ENCODE peak calls at places on chromosomes 3 and 15, in six cellular contexts. J is neuronal stem cell, Z is GM23248, K is endodermal cell, E is NT2/D1, Y is colonic mucosa. A is an unnamed sample. For H3K36me3 and H3K27me3, the result is how much of the 10 kb centered on the place peaks cover.

GRCh38 chr3:139289866-139290524 is 53.8 kb upstream of the MRPS22 start:
- DNase-seq in J (no peak), Z (no peak), K (no peak), E (no peak), Y (no peak), A (no peak)

GRCh38 chr15:45948226-45948625 is 313.4 kb downstream of the SQOR start:
- DNase-seq in J (no peak), Z (no peak), K (peak), E (peak), Y (no peak), A (no peak)

GRCh38 chr3:49719214-49719884 is at the start of gene AMIGO3:
- DNase-seq in J (peak), Z (peak), K (peak), E (peak), Y (peak), A (peak)

GRCh38 chr15:34436126-34436955 is 1.3 kb downstream of the GOLGA8A start:
- DNase-seq in J (no peak), Z (peak), K (peak), E (no peak), Y (no peak), A (peak)

GRCh38 chr15:56017920-56018319 is 24.5 kb upstream of the NEDD4 start:
- DNase-seq in J (no peak), Z (no peak), K (no peak), E (no peak), Y (no peak), A (peak)

GRCh38 chr3:99774467-99774866 is 43.2 kb upstream of the CMSS1 start:
- DNase-seq in J (no peak), Z (peak), K (no peak), E (no peak), Y (no peak), A (peak)

GRCh38 chr3:150057227-150057626 is 86.5 kb upstream of the PFN2 start:
- DNase-seq in J (no peak), Z (no peak), K (no peak), E (no peak), Y (no peak), A (no peak)

GRCh38 chr3:72143970-72144717 is 359.2 kb upstream of the PROK2 start:
- DNase-seq in J (no peak), Z (no peak), K (no peak), E (no peak), Y (no peak), A (no peak)

GRCh38 chr3:23292432-23292831 is 89.3 kb downstream of the UBE2E2 start:
- DNase-seq in J (no peak), Z (no peak), K (no peak), E (no peak), Y (no peak), A (no peak)

GRCh38 chr3:172520332-172520831 is 2.8 kb downstream of the TNFSF10 start:
- DNase-seq in J (no peak), Z (peak), K (no peak), E (no peak), Y (peak), A (peak)

GRCh38 chr3:100106531-100107155 is 7.7 kb downstream of the FILIP1L start:
- DNase-seq in J (no peak), Z (no peak), K (no peak), E (no peak), Y (no peak), A (peak)

GRCh38 chr3:34352932-34353331 is 554.5 kb downstream of the PDCD6IP start:
- DNase-seq in J (no peak), Z (no peak), K (no peak), E (no peak), Y (no peak), A (no peak)

GRCh38 chr3:162073422-162073821 is 576.8 kb downstream of the OTOL1 start:
- DNase-seq in J (no peak), Z (no peak), K (no peak), E (no peak), Y (no peak), A (no peak)

GRCh38 chr3:161371441-161372320 is at the start of gene SPTSSB:
- DNase-seq in J (peak), Z (peak), K (peak), E (peak), Y (peak), A (peak)

GRCh38 chr3:24640330-24640877 is 145.8 kb upstream of the THRB start:
- DNase-seq in J (no peak), Z (peak), K (no peak), E (peak), Y (peak), A (peak)

GRCh38 chr3:111548060-111548459 is 6.1 kb downstream of the CD96 start:
- DNase-seq in J (no peak), Z (peak), K (no peak), E (no peak), Y (no peak), A (no peak)

GRCh38 chr3:29525254-29525881 is 244.5 kb downstream of the RBMS3 start:
- DNase-seq in J (no peak), Z (peak), K (no peak), E (no peak), Y (peak), A (peak)

GRCh38 chr3:196821806-196822355 is 45.8 kb upstream of the SENP5 start:
- DNase-seq in J (no peak), Z (no peak), K (no peak), E (no peak), Y (no peak), A (no peak)

GRCh38 chr3:71658131-71658530 is 67.1 kb downstream of the EIF4E3 start:
- DNase-seq in J (no peak), Z (peak), K (no peak), E (no peak), Y (peak), A (peak)

GRCh38 chr15:82599862-82600261 is 47.3 kb downstream of the CPEB1 start:
- DNase-seq in J (no peak), Z (no peak), K (no peak), E (no peak), Y (no peak), A (no peak)

GRCh38 chr3:50587806-50588758 is 18.8 kb downstream of the HEMK1 start:
- DNase-seq in J (no peak), Z (peak), K (no peak), E (no peak), Y (no peak), A (no peak)

GRCh38 chr15:37096878-37097568 is 3.3 kb downstream of the MEIS2 start:
- DNase-seq in J (peak), Z (peak), K (peak), E (no peak), Y (no peak), A (no peak)

GRCh38 chr3:171417813-171418212 is 42.4 kb downstream of the TNIK start:
- DNase-seq in J (no peak), Z (peak), K (no peak), E (no peak), Y (no peak), A (peak)

GRCh38 chr3:10198761-10199688 is 34.3 kb downstream of the IRAK2 start:
- DNase-seq in J (no peak), Z (peak), K (no peak), E (no peak), Y (peak), A (peak)

GRCh38 chr3:99678023-99678422 is 39.6 kb downstream of the COL8A1 start:
- DNase-seq in J (no peak), Z (peak), K (no peak), E (no peak), Y (no peak), A (peak)

GRCh38 chr3:62607287-62608029 is 234.1 kb upstream of the FEZF2 start:
- DNase-seq in J (no peak), Z (peak), K (no peak), E (no peak), Y (no peak), A (peak)

GRCh38 chr15:74866090-74866489 is 7.1 kb downstream of the SCAMP2 start:
- DNase-seq in J (no peak), Z (peak), K (no peak), E (no peak), Y (no peak), A (peak)

GRCh38 chr15:56320861-56321260 is 44.4 kb upstream of the TEX9 start:
- DNase-seq in J (no peak), Z (peak), K (no peak), E (no peak), Y (no peak), A (no peak)

GRCh38 chr15:40067921-40068624 is 29.1 kb upstream of the SRP14 start:
- DNase-seq in J (no peak), Z (no peak), K (peak), E (no peak), Y (no peak), A (no peak)

GRCh38 chr3:112101946-112102345 is 15.8 kb downstream of the C3orf52 start:
- DNase-seq in J (no peak), Z (peak), K (no peak), E (no peak), Y (no peak), A (peak)

GRCh38 chr3:12303532-12303931 is 14.7 kb downstream of the PPARG start:
- DNase-seq in J (no peak), Z (peak), K (no peak), E (no peak), Y (no peak), A (peak)

GRCh38 chr3:126127904-126128303 is 44.0 kb upstream of the SLC41A3 start:
- DNase-seq in J (no peak), Z (no peak), K (peak), E (no peak), Y (peak), A (no peak)

GRCh38 chr3:25782938-25783660 is at the start of gene NGLY1:
- DNase-seq in J (peak), Z (peak), K (peak), E (peak), Y (peak), A (peak)

GRCh38 chr3:414063-414462 is 217.5 kb downstream of the CHL1 start:
- DNase-seq in J (no peak), Z (peak), K (no peak), E (no peak), Y (no peak), A (peak)

GRCh38 chr3:13352621-13353131 is 67.4 kb downstream of the NUP210 start:
- DNase-seq in J (no peak), Z (peak), K (no peak), E (no peak), Y (no peak), A (peak)

GRCh38 chr15:75640483-75641175 is 605 bp upstream of the IMP3 start:
- DNase-seq in J (no peak), Z (peak), K (no peak), E (no peak), Y (no peak), A (peak)

GRCh38 chr15:90836296-90836871 is 32.0 kb upstream of the FURIN start:
- DNase-seq in J (no peak), Z (peak), K (peak), E (no peak), Y (no peak), A (peak)

GRCh38 chr3:115396801-115397200 is 226.5 kb upstream of the GAP43 start:
- DNase-seq in J (no peak), Z (no peak), K (no peak), E (no peak), Y (no peak), A (no peak)
- H3K36me3 ChIP-seq in J (under half), Z (under half), K (under half), E (under half), Y (under half), A (under half)

DNA sequence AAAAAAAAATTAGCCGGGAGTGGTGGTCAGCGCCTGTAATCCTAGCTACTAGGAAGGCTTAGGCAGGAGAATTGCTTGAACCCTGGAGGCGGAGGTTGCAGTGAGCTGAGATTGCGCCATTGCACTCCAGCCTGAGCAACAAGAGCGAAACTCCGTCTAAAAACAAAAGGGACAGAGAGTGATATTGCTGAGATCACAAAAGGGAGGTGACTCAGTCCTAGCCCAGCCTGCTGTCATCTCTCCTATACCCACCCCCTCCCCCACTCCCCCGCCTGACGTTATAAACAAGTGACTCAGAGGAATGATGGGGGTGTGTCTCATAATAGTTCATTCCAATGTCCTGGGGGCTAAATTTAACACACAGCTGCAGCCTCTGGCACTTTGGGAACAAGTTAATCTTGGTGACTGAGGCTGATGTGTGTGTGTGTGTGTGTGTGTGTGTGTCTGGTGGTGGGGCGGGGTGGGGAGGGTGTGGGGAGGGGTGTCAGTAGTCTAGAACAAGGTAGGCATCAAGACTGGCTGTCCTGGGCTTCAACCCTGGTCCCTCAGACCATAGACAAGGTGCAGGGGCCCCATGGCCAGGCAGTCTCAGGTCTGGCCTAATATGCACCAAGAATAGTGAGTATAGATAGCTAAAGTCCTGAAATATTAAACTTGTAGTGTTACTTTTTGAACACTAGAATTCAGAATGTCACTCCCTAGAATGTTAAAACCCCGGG is 1.3 kb upstream of the KLHL40 start:
- DNase-seq in J (no peak), Z (peak), K (no peak), E (peak), Y (peak), A (peak)
- H3K9ac ChIP-seq in J (no peak), Z (no peak), K (no peak), E (no peak), Y (no peak), A (no peak)

DNA sequence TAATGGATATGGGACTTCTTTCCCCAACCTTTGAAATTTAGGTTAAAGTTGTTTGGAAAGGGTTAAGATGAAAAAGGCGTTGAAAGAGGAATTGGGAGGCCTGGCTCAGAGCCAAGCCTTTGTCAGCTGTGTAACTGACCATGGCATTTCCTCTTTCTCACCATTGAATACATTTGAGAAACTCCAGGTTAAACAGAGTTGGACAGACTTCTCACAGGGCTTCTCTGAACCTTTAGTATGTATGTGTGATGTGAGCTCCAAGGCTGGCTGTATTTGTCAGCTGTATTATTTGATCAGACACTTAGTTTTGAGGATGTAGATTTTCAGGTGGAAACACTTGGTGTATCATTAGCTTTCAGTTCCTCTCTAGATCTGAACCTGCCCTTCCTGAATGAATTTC is 136.4 kb upstream of the GOLGA6L4 start:
- DNase-seq in J (no peak), Z (no peak), K (no peak), E (no peak), Y (no peak), A (peak)
- H3K27me3 ChIP-seq in J (under half), Z (under half), K (under half), E (under half), Y (under half), A (under half)

GRCh38 chr15:59659366-59659765 is 2.1 kb upstream of the GTF2A2 start:
- DNase-seq in J (no peak), Z (no peak), K (no peak), E (no peak), Y (no peak), A (no peak)

GRCh38 chr15:59657635-59658125 is 365 bp upstream of the GTF2A2 start:
- DNase-seq in J (no peak), Z (no peak), K (no peak), E (no peak), Y (peak), A (no peak)

GRCh38 chr15:59656935-59657634 is at the start of gene GTF2A2:
- DNase-seq in J (peak), Z (peak), K (peak), E (peak), Y (peak), A (peak)

GRCh38 chr15:59649603-59650002 is 7.7 kb downstream of the GTF2A2 start:
- DNase-seq in J (no peak), Z (no peak), K (no peak), E (no peak), Y (no peak), A (no peak)

DNA sequence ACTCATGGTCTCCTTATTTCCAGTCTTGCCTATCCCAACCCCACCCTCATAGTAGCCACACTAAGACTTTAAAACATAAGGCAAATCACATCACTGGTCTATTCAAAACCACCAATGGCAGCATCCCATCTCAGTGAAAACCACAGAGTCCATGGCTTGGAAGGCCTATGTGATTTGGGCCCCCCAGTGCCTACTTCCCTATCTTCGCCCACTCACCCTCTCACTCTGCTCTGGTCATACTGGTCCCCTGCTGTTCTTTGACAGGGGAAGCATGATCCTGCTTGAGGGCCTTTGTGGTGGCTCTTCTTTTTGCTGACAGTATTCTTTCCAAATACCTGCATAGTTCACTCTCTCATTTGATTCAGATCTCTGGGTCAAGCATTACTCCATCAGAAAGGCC is 3.3 kb downstream of the GTF2A2 start:
- DNase-seq in J (no peak), Z (no peak), K (no peak), E (no peak), Y (no peak), A (no peak)
- H3K36me3 ChIP-seq in J (half or more), Z (under half), K (half or more), E (half or more), Y (under half), A (under half)

GRCh38 chr3:178084938-178085816 is 451.1 kb upstream of the KCNMB2 start:
- DNase-seq in J (peak), Z (peak), K (peak), E (peak), Y (peak), A (peak)
- H3K9ac ChIP-seq in J (no peak), Z (no peak), K (peak), E (no peak), Y (no peak), A (no peak)

DNA sequence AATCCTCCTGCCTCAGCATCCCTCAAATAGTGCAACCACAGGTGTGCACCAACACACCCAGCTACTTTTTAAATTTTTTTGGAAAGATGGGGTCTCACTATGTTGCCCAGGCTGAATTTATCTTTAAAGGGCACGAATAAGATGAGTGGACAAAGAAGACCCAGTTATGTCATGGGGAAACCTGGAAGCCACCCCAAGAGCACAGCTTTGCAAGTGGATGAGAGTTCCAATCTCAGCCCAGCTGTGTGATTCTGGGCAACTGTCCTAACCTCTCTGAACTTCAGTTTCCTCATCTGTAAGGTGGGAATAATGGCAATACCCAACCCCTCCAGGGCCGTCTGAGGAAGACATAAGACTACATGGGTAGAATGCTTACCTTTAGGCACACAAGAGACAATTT is 32.2 kb downstream of the DNAJB8 start:
- DNase-seq in J (no peak), Z (no peak), K (no peak), E (no peak), Y (no peak), A (no peak)
- H3K27me3 ChIP-seq in J (half or more), Z (under half), K (half or more), E (under half), Y (under half), A (under half)

GRCh38 chr15:66483131-66483566 is 14.4 kb downstream of the SNAPC5 start:
- DNase-seq in J (no peak), Z (peak), K (no peak), E (no peak), Y (no peak), A (peak)

GRCh38 chr15:66480267-66480666 is 17.3 kb downstream of the SNAPC5 start:
- DNase-seq in J (no peak), Z (no peak), K (no peak), E (no peak), Y (no peak), A (no peak)

GRCh38 chr15:66484539-66485112 is 12.9 kb downstream of the SNAPC5 start:
- DNase-seq in J (no peak), Z (no peak), K (peak), E (no peak), Y (no peak), A (no peak)

GRCh38 chr15:66482539-66482938 is 15.0 kb downstream of the SNAPC5 start:
- DNase-seq in J (no peak), Z (no peak), K (no peak), E (no peak), Y (no peak), A (no peak)

GRCh38 chr15:66481107-66481856 is 16.3 kb downstream of the SNAPC5 start:
- DNase-seq in J (no peak), Z (no peak), K (no peak), E (no peak), Y (no peak), A (peak)
- H3K36me3 ChIP-seq in J (under half), Z (under half), K (half or more), E (half or more), Y (under half), A (under half)

GRCh38 chr3:47895241-47895640 is 92.3 kb downstream of the DHX30 start:
- DNase-seq in J (no peak), Z (no peak), K (no peak), E (no peak), Y (no peak), A (no peak)

GRCh38 chr3:47890832-47891620 is 88.1 kb downstream of the DHX30 start:
- DNase-seq in J (peak), Z (no peak), K (no peak), E (no peak), Y (no peak), A (peak)

GRCh38 chr3:47892284-47892683 is 89.3 kb downstream of the DHX30 start:
- DNase-seq in J (no peak), Z (no peak), K (no peak), E (no peak), Y (no peak), A (no peak)

GRCh38 chr3:47889001-47889757 is 86.2 kb downstream of the DHX30 start:
- DNase-seq in J (no peak), Z (no peak), K (no peak), E (no peak), Y (no peak), A (no peak)

GRCh38 chr3:47890037-47890831 is 87.3 kb downstream of the DHX30 start:
- DNase-seq in J (peak), Z (no peak), K (no peak), E (no peak), Y (no peak), A (no peak)
- H3K9ac ChIP-seq in J (no peak), Z (no peak), K (peak), E (peak), Y (no peak), A (no peak)

GRCh38 chr3:123984957-123985356 is 7.0 kb downstream of the ROPN1 start:
- DNase-seq in J (no peak), Z (no peak), K (no peak), E (no peak), Y (no peak), A (no peak)
- H3K27me3 ChIP-seq in J (half or more), Z (under half), K (half or more), E (under half), Y (under half), A (under half)